ENCODE peak calls at places on chromosomes 7 and 10, in seven cellular contexts. Q is HS-5; O is OCI-LY7; Z is HTR-8/SVneo; P is glomerular endothelial cell; K is activated CD4-positive, CD25-positive, alpha-beta regulatory T cell treated with anti-CD3 and anti-CD28 coated beads, Interleukin-2, amount 50 U/mL, for 72 hours; I is cardiac muscle cell. S is an unnamed sample.
A peak's percentile ranks its signal among the peaks of the same experiment; 100 is the strongest.

GRCh38 chr7:157046681-157047080 is 36.2 kb upstream of the MNX1 start:
- DNase-seq in Q (peak; percentile 2), O (no peak), Z (peak; percentile 41), P (no peak), K (no peak), I (no peak), S (peak; percentile 65)

GRCh38 chr7:35646289-35647033 is 48.5 kb downstream of the HERPUD2 start:
- DNase-seq in Q (no peak), O (no peak), Z (no peak), P (no peak), K (no peak), I (no peak), S (no peak)

GRCh38 chr7:137996386-137996851 is 5.5 kb downstream of the CREB3L2 start:
- DNase-seq in Q (no peak), O (no peak), Z (no peak), P (peak; percentile 69), K (no peak), I (no peak), S (no peak)

GRCh38 chr7:31343516-31344305 is 3.2 kb upstream of the NEUROD6 start:
- DNase-seq in Q (no peak), O (no peak), Z (no peak), P (no peak), K (no peak), I (no peak), S (no peak)

GRCh38 chr10:124018886-124019525 is 74.4 kb downstream of the CHST15 start:
- DNase-seq in Q (no peak), O (no peak), Z (no peak), P (no peak), K (no peak), I (no peak), S (no peak)

GRCh38 chr10:69124558-69125121 is 662 bp downstream of the VPS26A start:
- DNase-seq in Q (peak; percentile 29), O (peak; percentile 57), Z (peak; percentile 30), P (no peak), K (peak; percentile 51), I (peak; percentile 70), S (peak; percentile 29)

GRCh38 chr10:91210435-91210834 is 10.0 kb upstream of the PCGF5 start:
- DNase-seq in Q (no peak), O (peak; percentile 90), Z (no peak), P (no peak), K (no peak), I (no peak), S (no peak)

GRCh38 chr10:122164028-122164601 is 107.0 kb upstream of the BTBD16 start:
- DNase-seq in Q (no peak), O (no peak), Z (no peak), P (no peak), K (no peak), I (peak; percentile 56), S (no peak)

GRCh38 chr7:23353172-23353571 is 54.0 kb downstream of the MALSU1 start:
- DNase-seq in Q (no peak), O (peak; percentile 62), Z (no peak), P (no peak), K (no peak), I (no peak), S (no peak)

GRCh38 chr10:132449051-132449825 is 52.2 kb downstream of the PWWP2B start:
- DNase-seq in Q (no peak), O (peak; percentile 57), Z (no peak), P (no peak), K (no peak), I (no peak), S (no peak)

GRCh38 chr10:72390785-72391184 is 36.1 kb upstream of the DNAJB12 start:
- DNase-seq in Q (no peak), O (no peak), Z (no peak), P (no peak), K (no peak), I (no peak), S (no peak)

GRCh38 chr7:11779864-11780263 is 52.1 kb downstream of the THSD7A start:
- DNase-seq in Q (no peak), O (no peak), Z (no peak), P (no peak), K (no peak), I (no peak), S (no peak)

GRCh38 chr7:55474944-55475911 is 97.1 kb downstream of the VOPP1 start:
- DNase-seq in Q (no peak), O (no peak), Z (no peak), P (no peak), K (no peak), I (no peak), S (no peak)

GRCh38 chr10:24784061-24784460 is 60.4 kb upstream of the ARHGAP21 start:
- DNase-seq in Q (no peak), O (no peak), Z (no peak), P (no peak), K (no peak), I (no peak), S (no peak)

GRCh38 chr7:45241339-45242109 is 83.9 kb downstream of the RAMP3 start:
- DNase-seq in Q (no peak), O (no peak), Z (no peak), P (no peak), K (no peak), I (no peak), S (no peak)

GRCh38 chr10:7488418-7488829 is 77.6 kb upstream of the SFMBT2 start:
- DNase-seq in Q (no peak), O (peak; percentile 48), Z (peak; percentile 12), P (peak; percentile 77), K (no peak), I (peak; percentile 67), S (no peak)

GRCh38 chr10:71804067-71804466 is 30.7 kb upstream of the VSIR start:
- DNase-seq in Q (no peak), O (no peak), Z (no peak), P (no peak), K (no peak), I (no peak), S (no peak)

GRCh38 chr10:43045631-43046287 is 31.1 kb upstream of the RET start:
- DNase-seq in Q (no peak), O (no peak), Z (no peak), P (no peak), K (peak; percentile 20), I (no peak), S (no peak)

GRCh38 chr10:78605800-78606350 is 462.9 kb upstream of the ZMIZ1 start:
- DNase-seq in Q (peak; percentile 15), O (peak; percentile 18), Z (no peak), P (no peak), K (no peak), I (no peak), S (no peak)

GRCh38 chr7:4706384-4707032 is 24.4 kb downstream of the FOXK1 start:
- DNase-seq in Q (no peak), O (no peak), Z (peak; percentile 75), P (peak; percentile 76), K (no peak), I (no peak), S (no peak)

GRCh38 chr7:5396542-5396941 is 27.1 kb downstream of the TNRC18 start:
- DNase-seq in Q (no peak), O (peak; percentile 78), Z (no peak), P (no peak), K (no peak), I (no peak), S (no peak)

S was measured in amniotic stem cell.